ENCODE peak calls at places on chromosomes 13 and 19, in six cellular contexts. One of them, this sample, is unnamed.

GRCh38 chr19:8641908-8642547 is 11.6 kb downstream of the NFILZ start:
- DNase-seq in breast epithelium: no peak
- DNase-seq in DND-41: peak; percentile 49
- DNase-seq in mucosa of descending colon: no peak
- DNase-seq in fibroblast of mammary gland: peak; percentile 64
- DNase-seq in astrocyte of the spinal cord: peak; percentile 75
- DNase-seq in this sample: peak; percentile 49

GRCh38 chr19:54481326-54481930 is 8.3 kb upstream of the CDC42EP5 start:
- DNase-seq in breast epithelium: no peak
- DNase-seq in astrocyte of the spinal cord: no peak
- DNase-seq in mucosa of descending colon: no peak
- DNase-seq in DND-41: peak; percentile 47
- DNase-seq in fibroblast of mammary gland: peak; percentile 41
- DNase-seq in this sample: peak; percentile 66

GRCh38 chr19:40221858-40222619 is 3.9 kb upstream of the TTC9B start:
- DNase-seq in astrocyte of the spinal cord: peak; percentile 93
- DNase-seq in fibroblast of mammary gland: peak; percentile 94
- DNase-seq in DND-41: peak; percentile 80
- DNase-seq in breast epithelium: peak; percentile 67
- DNase-seq in mucosa of descending colon: peak; percentile 76
- DNase-seq in this sample: peak; percentile 88

GRCh38 chr13:52428295-52428694 is 22.1 kb downstream of the VPS36 start:
- DNase-seq in DND-41: no peak
- DNase-seq in mucosa of descending colon: no peak
- DNase-seq in fibroblast of mammary gland: no peak
- DNase-seq in astrocyte of the spinal cord: peak; percentile 49
- DNase-seq in breast epithelium: no peak
- DNase-seq in this sample: no peak

GRCh38 chr13:46140044-46140443 is 35.2 kb upstream of the CPB2 start:
- DNase-seq in fibroblast of mammary gland: no peak
- DNase-seq in DND-41: no peak
- DNase-seq in breast epithelium: no peak
- DNase-seq in mucosa of descending colon: no peak
- DNase-seq in astrocyte of the spinal cord: no peak
- DNase-seq in this sample: no peak

GRCh38 chr19:45657520-45658163 is 10.4 kb upstream of the GIPR start:
- DNase-seq in astrocyte of the spinal cord: no peak
- DNase-seq in breast epithelium: no peak
- DNase-seq in fibroblast of mammary gland: no peak
- DNase-seq in DND-41: no peak
- DNase-seq in mucosa of descending colon: no peak
- DNase-seq in this sample: no peak

GRCh38 chr13:44759222-44759721 is 183.1 kb upstream of the TSC22D1 start:
- DNase-seq in fibroblast of mammary gland: no peak
- DNase-seq in mucosa of descending colon: peak; percentile 47
- DNase-seq in breast epithelium: no peak
- DNase-seq in astrocyte of the spinal cord: no peak
- DNase-seq in DND-41: no peak
- DNase-seq in this sample: no peak

GRCh38 chr19:3382460-3383100 is 16.2 kb downstream of the NFIC start:
- DNase-seq in astrocyte of the spinal cord: no peak
- DNase-seq in mucosa of descending colon: no peak
- DNase-seq in DND-41: no peak
- DNase-seq in breast epithelium: no peak
- DNase-seq in fibroblast of mammary gland: no peak
- DNase-seq in this sample: no peak

GRCh38 chr19:28727133-28727834 is 485.7 kb downstream of the UQCRFS1 start:
- DNase-seq in mucosa of descending colon: no peak
- DNase-seq in astrocyte of the spinal cord: no peak
- DNase-seq in fibroblast of mammary gland: peak; percentile 7
- DNase-seq in breast epithelium: no peak
- DNase-seq in DND-41: no peak
- DNase-seq in this sample: no peak

GRCh38 chr19:28403698-28404099 is 809.3 kb downstream of the UQCRFS1 start:
- DNase-seq in fibroblast of mammary gland: no peak
- DNase-seq in astrocyte of the spinal cord: no peak
- DNase-seq in mucosa of descending colon: no peak
- DNase-seq in breast epithelium: no peak
- DNase-seq in DND-41: no peak
- DNase-seq in this sample: no peak

GRCh38 chr19:17209126-17210036 is 5.8 kb upstream of the USE1 start:
- DNase-seq in mucosa of descending colon: peak; percentile 56
- DNase-seq in DND-41: peak; percentile 74
- DNase-seq in breast epithelium: no peak
- DNase-seq in astrocyte of the spinal cord: peak; percentile 32
- DNase-seq in fibroblast of mammary gland: peak; percentile 51
- DNase-seq in this sample: peak; percentile 87

GRCh38 chr13:101178394-101178793 is 237.9 kb downstream of the NALCN start:
- DNase-seq in mucosa of descending colon: no peak
- DNase-seq in astrocyte of the spinal cord: no peak
- DNase-seq in fibroblast of mammary gland: no peak
- DNase-seq in DND-41: no peak
- DNase-seq in breast epithelium: no peak
- DNase-seq in this sample: no peak

GRCh38 chr13:73169971-73170370 is 111.2 kb downstream of the KLF5 start:
- DNase-seq in mucosa of descending colon: no peak
- DNase-seq in breast epithelium: no peak
- DNase-seq in astrocyte of the spinal cord: no peak
- DNase-seq in fibroblast of mammary gland: no peak
- DNase-seq in DND-41: no peak
- DNase-seq in this sample: peak; percentile 5

GRCh38 chr19:37953125-37953524 is 46.1 kb downstream of the SIPA1L3 start:
- DNase-seq in astrocyte of the spinal cord: peak; percentile 19
- DNase-seq in fibroblast of mammary gland: no peak
- DNase-seq in DND-41: no peak
- DNase-seq in mucosa of descending colon: no peak
- DNase-seq in breast epithelium: no peak
- DNase-seq in this sample: no peak

GRCh38 chr19:30227661-30228112 is 144.5 kb upstream of the ZNF536 start:
- DNase-seq in DND-41: no peak
- DNase-seq in astrocyte of the spinal cord: peak; percentile 41
- DNase-seq in fibroblast of mammary gland: peak; percentile 12
- DNase-seq in breast epithelium: peak; percentile 66
- DNase-seq in mucosa of descending colon: peak; percentile 75
- DNase-seq in this sample: peak; percentile 71

GRCh38 chr13:111175372-111175771 is 60.3 kb downstream of the ARHGEF7 start:
- DNase-seq in fibroblast of mammary gland: no peak
- DNase-seq in DND-41: no peak
- DNase-seq in mucosa of descending colon: no peak
- DNase-seq in breast epithelium: no peak
- DNase-seq in astrocyte of the spinal cord: no peak
- DNase-seq in this sample: no peak

GRCh38 chr13:79710376-79710775 is 229.4 kb downstream of the NDFIP2 start:
- DNase-seq in astrocyte of the spinal cord: peak; percentile 21
- DNase-seq in mucosa of descending colon: no peak
- DNase-seq in breast epithelium: no peak
- DNase-seq in fibroblast of mammary gland: peak; percentile 45
- DNase-seq in DND-41: no peak
- DNase-seq in this sample: no peak

GRCh38 chr19:35264281-35265125 is 4.3 kb upstream of the USF2 start:
- DNase-seq in astrocyte of the spinal cord: no peak
- DNase-seq in DND-41: no peak
- DNase-seq in mucosa of descending colon: peak; percentile 17
- DNase-seq in fibroblast of mammary gland: no peak
- DNase-seq in breast epithelium: peak; percentile 15
- DNase-seq in this sample: no peak

GRCh38 chr19:13622727-13623126 is 116.4 kb upstream of the CACNA1A start:
- DNase-seq in mucosa of descending colon: no peak
- DNase-seq in DND-41: no peak
- DNase-seq in fibroblast of mammary gland: no peak
- DNase-seq in astrocyte of the spinal cord: no peak
- DNase-seq in breast epithelium: no peak
- DNase-seq in this sample: no peak

GRCh38 chr13:50529154-50529882 is 314.2 kb downstream of the DLEU7 start:
- DNase-seq in mucosa of descending colon: peak; percentile 89
- DNase-seq in breast epithelium: peak; percentile 75
- DNase-seq in fibroblast of mammary gland: peak; percentile 97
- DNase-seq in DND-41: peak; percentile 83
- DNase-seq in astrocyte of the spinal cord: peak; percentile 94
- DNase-seq in this sample: no peak

GRCh38 chr19:6067975-6068374 is 42.3 kb downstream of the RFX2 start:
- DNase-seq in mucosa of descending colon: no peak
- DNase-seq in DND-41: no peak
- DNase-seq in breast epithelium: no peak
- DNase-seq in fibroblast of mammary gland: no peak
- DNase-seq in astrocyte of the spinal cord: no peak
- DNase-seq in this sample: no peak

GRCh38 chr13:71798723-71799122 is 68.3 kb downstream of the DACH1 start:
- DNase-seq in DND-41: no peak
- DNase-seq in fibroblast of mammary gland: no peak
- DNase-seq in breast epithelium: no peak
- DNase-seq in astrocyte of the spinal cord: no peak
- DNase-seq in mucosa of descending colon: no peak
- DNase-seq in this sample: no peak

GRCh38 chr13:20297181-20297580 is 65.1 kb upstream of the GJB6 start:
- DNase-seq in breast epithelium: no peak
- DNase-seq in DND-41: no peak
- DNase-seq in astrocyte of the spinal cord: no peak
- DNase-seq in fibroblast of mammary gland: no peak
- DNase-seq in mucosa of descending colon: no peak
- DNase-seq in this sample: no peak

GRCh38 chr13:61664821-61665705 is 249.4 kb upstream of the PCDH20 start:
- DNase-seq in astrocyte of the spinal cord: peak; percentile 65
- DNase-seq in mucosa of descending colon: no peak
- DNase-seq in fibroblast of mammary gland: no peak
- DNase-seq in DND-41: no peak
- DNase-seq in breast epithelium: no peak
- DNase-seq in this sample: no peak

DNA sequence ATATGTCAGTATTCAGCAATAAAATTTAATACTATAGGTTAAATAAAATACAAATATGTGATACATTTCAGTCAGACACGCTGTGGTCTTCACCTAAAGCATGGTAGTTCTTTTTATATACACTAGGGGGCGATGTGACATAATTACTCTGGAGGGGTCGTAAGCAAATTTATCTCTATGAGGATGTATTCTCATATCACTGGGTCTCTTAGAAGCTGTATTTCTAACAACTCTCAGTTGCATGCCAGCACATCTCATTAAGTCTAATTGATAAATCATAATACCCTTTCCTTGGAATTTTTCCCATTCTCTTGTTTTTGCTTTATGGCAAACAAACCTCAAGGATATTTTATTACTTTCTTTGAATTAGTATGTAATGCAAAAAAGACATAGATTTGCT is 3.9 kb upstream of the PCDH17 start:
- DNase-seq in breast epithelium: no peak
- DNase-seq in mucosa of descending colon: no peak
- DNase-seq in fibroblast of mammary gland: peak; percentile 25
- DNase-seq in DND-41: no peak
- DNase-seq in astrocyte of the spinal cord: peak; percentile 46
- DNase-seq in this sample: peak; percentile 11
- TF ChIP-seq CTCF in breast epithelium: peak; percentile 24
- TF ChIP-seq CTCF in mucosa of descending colon: no peak
- TF ChIP-seq CTCF in fibroblast of mammary gland: peak; percentile 56
- TF ChIP-seq CTCF in DND-41: peak; percentile 71
- TF ChIP-seq CTCF in astrocyte of the spinal cord: peak; percentile 66
- TF ChIP-seq CTCF in this sample: peak; percentile 36

DNA sequence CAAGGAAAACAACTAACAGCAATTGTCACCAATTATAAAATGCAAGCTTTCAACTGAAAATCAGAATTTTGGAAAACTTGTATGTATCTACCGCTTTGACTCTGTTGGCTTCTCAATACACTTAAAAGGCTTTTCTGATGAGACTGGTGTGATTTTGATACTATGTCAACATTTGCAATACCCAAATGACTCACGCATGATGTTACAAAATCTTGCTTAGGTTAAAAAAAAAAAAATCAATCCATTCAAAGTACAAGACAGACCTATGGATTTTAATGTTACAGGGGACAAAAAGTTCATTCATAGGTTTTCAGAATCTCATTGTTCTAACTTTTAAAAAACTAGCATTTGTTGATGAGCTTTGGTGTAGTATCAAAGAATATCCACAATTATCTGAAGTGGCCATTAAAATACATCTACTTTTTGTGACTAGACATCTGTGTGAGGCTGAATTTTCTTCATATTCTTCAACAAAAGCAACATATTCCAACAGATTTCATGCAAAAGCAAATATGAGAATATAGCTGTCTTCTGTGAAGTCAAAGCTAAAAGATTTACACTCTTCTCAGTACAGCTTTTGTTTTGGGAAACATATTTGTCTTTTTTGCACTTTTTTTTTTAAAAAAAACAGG is 10.7 kb downstream of the ELF1 start:
- DNase-seq in breast epithelium: no peak
- DNase-seq in fibroblast of mammary gland: peak; percentile 89
- DNase-seq in astrocyte of the spinal cord: peak; percentile 72
- DNase-seq in DND-41: no peak
- DNase-seq in mucosa of descending colon: no peak
- DNase-seq in this sample: peak; percentile 65
- H3K4me3 ChIP-seq in breast epithelium: no peak overlapping the region
- H3K4me3 ChIP-seq in fibroblast of mammary gland: no peak overlapping the region
- H3K4me3 ChIP-seq in astrocyte of the spinal cord: no peak overlapping the region
- H3K4me3 ChIP-seq in DND-41: no peak overlapping the region
- H3K4me3 ChIP-seq in mucosa of descending colon: no peak overlapping the region
- H3K4me3 ChIP-seq in this sample: peak overlapping the region; percentile 47

GRCh38 chr19:48090281-48090802 is 20.3 kb downstream of the PLA2G4C start:
- DNase-seq in breast epithelium: peak; percentile 34
- DNase-seq in astrocyte of the spinal cord: no peak
- DNase-seq in fibroblast of mammary gland: no peak
- DNase-seq in DND-41: no peak
- DNase-seq in mucosa of descending colon: peak; percentile 36
- DNase-seq in this sample: no peak

GRCh38 chr19:48085077-48085476 is 25.5 kb downstream of the PLA2G4C start:
- DNase-seq in fibroblast of mammary gland: no peak
- DNase-seq in astrocyte of the spinal cord: no peak
- DNase-seq in mucosa of descending colon: no peak
- DNase-seq in DND-41: no peak
- DNase-seq in breast epithelium: no peak
- DNase-seq in this sample: no peak

GRCh38 chr19:48085904-48086864 is 24.4 kb downstream of the PLA2G4C start:
- DNase-seq in DND-41: no peak
- DNase-seq in astrocyte of the spinal cord: no peak
- DNase-seq in mucosa of descending colon: no peak
- DNase-seq in fibroblast of mammary gland: no peak
- DNase-seq in breast epithelium: peak; percentile 27
- DNase-seq in this sample: no peak
- TF ChIP-seq CTCF in DND-41: peak; percentile 46
- TF ChIP-seq CTCF in astrocyte of the spinal cord: peak; percentile 8
- TF ChIP-seq CTCF in mucosa of descending colon: no peak
- TF ChIP-seq CTCF in fibroblast of mammary gland: no peak
- TF ChIP-seq CTCF in breast epithelium: no peak
- TF ChIP-seq CTCF in this sample: no peak

DNA sequence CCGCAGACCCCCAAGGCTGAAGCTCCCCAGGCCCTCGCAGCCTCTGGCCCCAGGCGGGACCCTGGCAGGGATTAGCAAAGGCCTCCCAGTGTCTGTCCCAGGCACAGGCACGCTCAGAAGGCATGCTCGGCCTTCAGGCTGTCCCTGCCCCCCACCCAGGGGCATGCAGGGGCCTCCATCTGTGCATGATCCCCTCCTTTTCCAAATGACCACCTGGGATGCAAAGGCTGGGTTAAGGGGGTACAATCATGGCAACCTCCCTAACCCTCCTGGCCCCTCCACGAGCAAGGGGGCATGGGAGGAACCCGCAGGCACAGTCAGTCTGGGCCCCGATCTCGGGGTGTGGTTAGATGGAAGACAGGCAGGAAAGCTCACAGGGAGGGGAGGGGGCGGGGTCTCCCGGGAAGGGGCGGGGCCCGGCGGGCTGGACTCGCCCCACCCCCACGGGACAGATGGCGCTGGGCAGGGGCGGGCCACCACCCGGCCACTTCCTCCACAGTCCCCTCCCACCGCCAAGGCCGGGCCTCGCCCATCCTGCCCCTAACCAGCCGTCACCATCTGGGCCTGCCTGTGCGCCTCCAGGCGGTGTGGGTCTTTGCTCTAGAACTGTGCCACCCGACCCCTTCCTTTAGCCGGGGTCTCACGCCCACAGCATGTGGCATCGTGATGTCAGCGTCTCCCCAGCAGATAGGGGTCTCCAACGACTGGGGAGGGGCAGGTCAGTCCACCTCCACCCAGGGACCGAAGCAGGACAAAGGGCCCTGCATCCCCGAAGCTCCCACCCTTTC is 7.0 kb upstream of the REXO1 start:
- DNase-seq in DND-41: peak; percentile 62
- DNase-seq in breast epithelium: peak; percentile 93
- DNase-seq in mucosa of descending colon: peak; percentile 97
- DNase-seq in astrocyte of the spinal cord: peak; percentile 86
- DNase-seq in fibroblast of mammary gland: peak; percentile 65
- DNase-seq in this sample: peak; percentile 94
- H3K4me3 ChIP-seq in DND-41: no peak overlapping the region
- H3K4me3 ChIP-seq in breast epithelium: peak overlapping the region; percentile 56
- H3K4me3 ChIP-seq in mucosa of descending colon: no peak overlapping the region
- H3K4me3 ChIP-seq in astrocyte of the spinal cord: peak overlapping the region; percentile 20
- H3K4me3 ChIP-seq in fibroblast of mammary gland: no peak overlapping the region
- H3K4me3 ChIP-seq in this sample: peak overlapping the region; percentile 95